ENCODE peak calls at places on chromosomes 1 and 21, in eight cellular contexts. One of them, this sample, is unnamed.

GRCh38 chr1:92315766-92316413 is 17.0 kb downstream of the RPAP2 start:
- DNase-seq in pancreas: no peak
- DNase-seq in tibial artery: no peak
- DNase-seq in GM13976: no peak
- DNase-seq in lower lobe of right lung: no peak
- DNase-seq in H9: no peak
- DNase-seq in neural progenitor cell: no peak
- DNase-seq in uterus: no peak
- DNase-seq in this sample: no peak

GRCh38 chr1:167772436-167772835 is 50.7 kb downstream of the MPZL1 start:
- DNase-seq in GM13976: no peak
- DNase-seq in neural progenitor cell: no peak
- DNase-seq in lower lobe of right lung: no peak
- DNase-seq in uterus: no peak
- DNase-seq in H9: no peak
- DNase-seq in pancreas: no peak
- DNase-seq in tibial artery: no peak
- DNase-seq in this sample: no peak

GRCh38 chr1:91924146-91924545 is 25.1 kb upstream of the BRDT start:
- DNase-seq in H9: no peak
- DNase-seq in neural progenitor cell: no peak
- DNase-seq in uterus: no peak
- DNase-seq in pancreas: no peak
- DNase-seq in tibial artery: no peak
- DNase-seq in lower lobe of right lung: no peak
- DNase-seq in GM13976: no peak
- DNase-seq in this sample: no peak

GRCh38 chr1:44029911-44030605 is 1.2 kb downstream of the SLC6A9 start:
- DNase-seq in lower lobe of right lung: peak
- DNase-seq in neural progenitor cell: peak
- DNase-seq in H9: peak
- DNase-seq in GM13976: peak
- DNase-seq in pancreas: peak
- DNase-seq in tibial artery: peak
- DNase-seq in uterus: peak
- DNase-seq in this sample: peak

GRCh38 chr1:40842691-40843090 is 19.5 kb downstream of the CITED4 start:
- DNase-seq in uterus: no peak
- DNase-seq in pancreas: no peak
- DNase-seq in H9: no peak
- DNase-seq in neural progenitor cell: no peak
- DNase-seq in GM13976: no peak
- DNase-seq in lower lobe of right lung: no peak
- DNase-seq in tibial artery: no peak
- DNase-seq in this sample: no peak

GRCh38 chr1:210332719-210333398 is 4.2 kb downstream of the HHAT start:
- DNase-seq in uterus: no peak
- DNase-seq in neural progenitor cell: no peak
- DNase-seq in tibial artery: no peak
- DNase-seq in GM13976: peak
- DNase-seq in pancreas: no peak
- DNase-seq in lower lobe of right lung: no peak
- DNase-seq in H9: no peak
- DNase-seq in this sample: no peak

GRCh38 chr1:26822737-26823395 is 3.6 kb upstream of the ZDHHC18 start:
- DNase-seq in lower lobe of right lung: no peak
- DNase-seq in tibial artery: no peak
- DNase-seq in uterus: no peak
- DNase-seq in neural progenitor cell: no peak
- DNase-seq in pancreas: no peak
- DNase-seq in H9: no peak
- DNase-seq in GM13976: no peak
- DNase-seq in this sample: no peak

GRCh38 chr1:220363196-220363831 is 91.1 kb upstream of the RAB3GAP2 start:
- DNase-seq in pancreas: no peak
- DNase-seq in GM13976: no peak
- DNase-seq in lower lobe of right lung: no peak
- DNase-seq in uterus: no peak
- DNase-seq in H9: no peak
- DNase-seq in tibial artery: no peak
- DNase-seq in neural progenitor cell: no peak
- DNase-seq in this sample: no peak

GRCh38 chr1:31297273-31298247 is 728 bp downstream of the ZCCHC17 start:
- DNase-seq in H9: no peak
- DNase-seq in uterus: no peak
- DNase-seq in pancreas: no peak
- DNase-seq in GM13976: no peak
- DNase-seq in tibial artery: no peak
- DNase-seq in lower lobe of right lung: no peak
- DNase-seq in neural progenitor cell: peak
- DNase-seq in this sample: peak

GRCh38 chr1:219138747-219139146 is 34.9 kb upstream of the LYPLAL1 start:
- DNase-seq in tibial artery: no peak
- DNase-seq in lower lobe of right lung: no peak
- DNase-seq in GM13976: no peak
- DNase-seq in pancreas: no peak
- DNase-seq in neural progenitor cell: no peak
- DNase-seq in uterus: no peak
- DNase-seq in H9: no peak
- DNase-seq in this sample: no peak

GRCh38 chr1:4468804-4469514 is 185.4 kb upstream of the AJAP1 start:
- DNase-seq in tibial artery: peak
- DNase-seq in GM13976: no peak
- DNase-seq in uterus: no peak
- DNase-seq in neural progenitor cell: no peak
- DNase-seq in H9: no peak
- DNase-seq in pancreas: no peak
- DNase-seq in lower lobe of right lung: no peak
- DNase-seq in this sample: no peak

GRCh38 chr1:162224267-162224666 is 152.4 kb downstream of the SPATA46 start:
- DNase-seq in lower lobe of right lung: no peak
- DNase-seq in uterus: no peak
- DNase-seq in tibial artery: no peak
- DNase-seq in pancreas: no peak
- DNase-seq in H9: no peak
- DNase-seq in neural progenitor cell: no peak
- DNase-seq in GM13976: no peak
- DNase-seq in this sample: no peak

GRCh38 chr1:33429332-33429731 is 1.6 kb downstream of the PHC2 start:
- DNase-seq in neural progenitor cell: peak
- DNase-seq in uterus: no peak
- DNase-seq in lower lobe of right lung: no peak
- DNase-seq in H9: no peak
- DNase-seq in tibial artery: no peak
- DNase-seq in pancreas: no peak
- DNase-seq in GM13976: no peak
- DNase-seq in this sample: no peak

GRCh38 chr21:41025057-41025390 is 142.9 kb upstream of the BACE2 start:
- DNase-seq in lower lobe of right lung: no peak
- DNase-seq in tibial artery: no peak
- DNase-seq in GM13976: no peak
- DNase-seq in H9: no peak
- DNase-seq in neural progenitor cell: no peak
- DNase-seq in uterus: no peak
- DNase-seq in pancreas: no peak
- DNase-seq in this sample: no peak

GRCh38 chr1:119547306-119547705 is 40.3 kb downstream of the HSD3B1 start:
- DNase-seq in uterus: no peak
- DNase-seq in pancreas: no peak
- DNase-seq in GM13976: no peak
- DNase-seq in H9: no peak
- DNase-seq in lower lobe of right lung: no peak
- DNase-seq in neural progenitor cell: no peak
- DNase-seq in tibial artery: no peak
- DNase-seq in this sample: no peak

GRCh38 chr1:119541389-119541788 is 34.4 kb downstream of the HSD3B1 start:
- DNase-seq in GM13976: no peak
- DNase-seq in pancreas: no peak
- DNase-seq in lower lobe of right lung: no peak
- DNase-seq in neural progenitor cell: no peak
- DNase-seq in uterus: no peak
- DNase-seq in tibial artery: no peak
- DNase-seq in H9: no peak
- DNase-seq in this sample: no peak

GRCh38 chr1:119542492-119542946 is 35.5 kb downstream of the HSD3B1 start:
- DNase-seq in uterus: no peak
- DNase-seq in neural progenitor cell: no peak
- DNase-seq in pancreas: peak
- DNase-seq in tibial artery: no peak
- DNase-seq in lower lobe of right lung: no peak
- DNase-seq in GM13976: no peak
- DNase-seq in H9: no peak
- DNase-seq in this sample: no peak

GRCh38 chr1:119546641-119547040 is 39.6 kb downstream of the HSD3B1 start:
- DNase-seq in lower lobe of right lung: no peak
- DNase-seq in GM13976: no peak
- DNase-seq in H9: no peak
- DNase-seq in tibial artery: no peak
- DNase-seq in neural progenitor cell: no peak
- DNase-seq in pancreas: no peak
- DNase-seq in uterus: no peak
- DNase-seq in this sample: no peak

DNA sequence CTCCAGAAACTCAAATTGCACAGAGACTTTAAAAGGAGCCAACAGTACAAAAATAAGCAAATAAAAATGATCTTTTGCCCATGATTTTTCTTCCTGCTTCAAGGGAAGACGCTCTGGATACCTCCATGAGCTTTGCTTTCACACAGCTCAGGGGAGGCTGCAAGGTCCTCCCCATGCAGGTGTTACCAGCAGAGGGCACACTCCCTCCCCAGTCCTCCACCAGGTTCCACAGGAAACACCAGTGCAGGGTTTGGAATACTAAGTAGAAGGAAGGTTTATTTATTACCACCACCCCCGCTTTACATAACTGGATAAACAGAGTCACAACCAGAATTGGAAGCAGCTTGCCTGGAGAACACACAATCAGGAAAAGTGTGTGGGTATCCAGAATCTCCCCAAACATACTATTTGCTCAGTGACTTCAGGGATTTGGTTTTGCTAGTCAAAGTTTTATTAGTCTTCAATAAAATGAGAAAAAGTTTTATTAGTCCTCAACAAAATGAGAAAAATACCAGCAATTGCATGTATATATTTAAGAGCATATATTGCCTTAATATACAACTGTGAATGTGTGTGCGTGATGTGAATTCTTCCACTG is 37.3 kb downstream of the HSD3B1 start:
- DNase-seq in H9: peak
- DNase-seq in tibial artery: no peak
- DNase-seq in GM13976: no peak
- DNase-seq in uterus: no peak
- DNase-seq in neural progenitor cell: peak
- DNase-seq in lower lobe of right lung: no peak
- DNase-seq in pancreas: no peak
- DNase-seq in this sample: peak
- TF ChIP-seq CTCF in H9: peak
- TF ChIP-seq CTCF in tibial artery: no peak
- TF ChIP-seq CTCF in GM13976: peak
- TF ChIP-seq CTCF in uterus: no peak
- TF ChIP-seq CTCF in neural progenitor cell: peak
- TF ChIP-seq CTCF in lower lobe of right lung: peak
- TF ChIP-seq CTCF in pancreas: no peak
- TF ChIP-seq CTCF in this sample: no peak

GRCh38 chr1:156281281-156282142 is 1.1 kb downstream of the SMG5 start:
- DNase-seq in pancreas: no peak
- DNase-seq in GM13976: peak
- DNase-seq in neural progenitor cell: peak
- DNase-seq in H9: no peak
- DNase-seq in tibial artery: no peak
- DNase-seq in uterus: no peak
- DNase-seq in lower lobe of right lung: no peak
- DNase-seq in this sample: no peak
- TF ChIP-seq CTCF in pancreas: no peak
- TF ChIP-seq CTCF in GM13976: no peak
- TF ChIP-seq CTCF in neural progenitor cell: no peak
- TF ChIP-seq CTCF in H9: no peak
- TF ChIP-seq CTCF in tibial artery: no peak
- TF ChIP-seq CTCF in uterus: no peak
- TF ChIP-seq CTCF in lower lobe of right lung: no peak
- TF ChIP-seq CTCF in this sample: no peak

GRCh38 chr1:247491328-247491727 is 33.4 kb upstream of the OR2B11 start:
- DNase-seq in H9: no peak
- DNase-seq in GM13976: no peak
- DNase-seq in neural progenitor cell: no peak
- DNase-seq in tibial artery: no peak
- DNase-seq in lower lobe of right lung: no peak
- DNase-seq in uterus: no peak
- DNase-seq in pancreas: no peak
- DNase-seq in this sample: no peak

GRCh38 chr1:247482747-247483146 is 24.8 kb upstream of the OR2B11 start:
- DNase-seq in GM13976: no peak
- DNase-seq in tibial artery: no peak
- DNase-seq in uterus: no peak
- DNase-seq in pancreas: no peak
- DNase-seq in neural progenitor cell: no peak
- DNase-seq in H9: no peak
- DNase-seq in lower lobe of right lung: no peak
- DNase-seq in this sample: no peak

GRCh38 chr1:247487057-247487456 is 29.2 kb upstream of the OR2B11 start:
- DNase-seq in tibial artery: no peak
- DNase-seq in pancreas: no peak
- DNase-seq in neural progenitor cell: peak
- DNase-seq in GM13976: peak
- DNase-seq in H9: peak
- DNase-seq in lower lobe of right lung: no peak
- DNase-seq in uterus: no peak
- DNase-seq in this sample: no peak
- TF ChIP-seq CTCF in tibial artery: peak
- TF ChIP-seq CTCF in pancreas: no peak
- TF ChIP-seq CTCF in neural progenitor cell: peak
- TF ChIP-seq CTCF in GM13976: peak
- TF ChIP-seq CTCF in H9: peak
- TF ChIP-seq CTCF in lower lobe of right lung: peak
- TF ChIP-seq CTCF in uterus: peak
- TF ChIP-seq CTCF in this sample: peak

GRCh38 chr1:47479664-47480063 is 41.8 kb downstream of the FOXD2 start:
- DNase-seq in H9: no peak
- DNase-seq in uterus: no peak
- DNase-seq in pancreas: no peak
- DNase-seq in lower lobe of right lung: no peak
- DNase-seq in tibial artery: no peak
- DNase-seq in GM13976: no peak
- DNase-seq in neural progenitor cell: no peak
- DNase-seq in this sample: no peak

GRCh38 chr1:47483651-47484050 is 45.8 kb downstream of the FOXD2 start:
- DNase-seq in uterus: no peak
- DNase-seq in lower lobe of right lung: no peak
- DNase-seq in tibial artery: no peak
- DNase-seq in GM13976: no peak
- DNase-seq in neural progenitor cell: no peak
- DNase-seq in H9: no peak
- DNase-seq in pancreas: no peak
- DNase-seq in this sample: no peak

GRCh38 chr1:47481936-47482335 is 44.1 kb downstream of the FOXD2 start:
- DNase-seq in uterus: no peak
- DNase-seq in neural progenitor cell: no peak
- DNase-seq in lower lobe of right lung: no peak
- DNase-seq in pancreas: no peak
- DNase-seq in H9: no peak
- DNase-seq in tibial artery: no peak
- DNase-seq in GM13976: no peak
- DNase-seq in this sample: no peak

GRCh38 chr1:47485817-47486216 is 48.0 kb downstream of the FOXD2 start:
- DNase-seq in neural progenitor cell: no peak
- DNase-seq in uterus: no peak
- DNase-seq in GM13976: no peak
- DNase-seq in pancreas: no peak
- DNase-seq in H9: no peak
- DNase-seq in tibial artery: no peak
- DNase-seq in lower lobe of right lung: no peak
- DNase-seq in this sample: no peak

GRCh38 chr1:47482783-47483182 is 44.9 kb downstream of the FOXD2 start:
- DNase-seq in pancreas: no peak
- DNase-seq in lower lobe of right lung: no peak
- DNase-seq in GM13976: no peak
- DNase-seq in neural progenitor cell: no peak
- DNase-seq in H9: no peak
- DNase-seq in uterus: no peak
- DNase-seq in tibial artery: no peak
- DNase-seq in this sample: no peak
- TF ChIP-seq CTCF in pancreas: no peak
- TF ChIP-seq CTCF in lower lobe of right lung: no peak
- TF ChIP-seq CTCF in GM13976: no peak
- TF ChIP-seq CTCF in neural progenitor cell: no peak
- TF ChIP-seq CTCF in H9: no peak
- TF ChIP-seq CTCF in uterus: no peak
- TF ChIP-seq CTCF in tibial artery: no peak
- TF ChIP-seq CTCF in this sample: no peak

This sample was measured in glutamatergic neuron.